ENCODE peak calls at places on chromosomes 16 and 17, in six cellular contexts. O is spleen, I is SK-N-MC, D is upper lobe of left lung, T is suprapubic skin, L is transverse colon. R is an unnamed sample. For H3K36me3, the result is how much of the 10 kb centered on the place peaks cover.

GRCh38 chr17:78722101-78722761 is 59.8 kb downstream of the CYTH1 start:
- DNase-seq in O (peak), T (no peak), D (peak), L (peak), I (no peak), R (peak)

GRCh38 chr16:80994451-80994850 is 12.2 kb downstream of the CMC2 start:
- DNase-seq in L (no peak), I (no peak), T (no peak), O (no peak), D (no peak), R (no peak)

GRCh38 chr17:13851889-13852288 is 217.4 kb upstream of the COX10 start:
- DNase-seq in L (no peak), I (no peak), O (no peak), T (no peak), D (no peak), R (no peak)

GRCh38 chr17:6996256-6997111 is 635 bp downstream of the ALOX12 start:
- DNase-seq in D (no peak), L (no peak), T (no peak), I (no peak), O (no peak), R (no peak)

GRCh38 chr16:79301036-79301435 is 299.5 kb downstream of the MAF start:
- DNase-seq in D (no peak), O (no peak), I (no peak), L (no peak), T (no peak), R (no peak)

GRCh38 chr16:52068447-52069074 is 478.4 kb downstream of the TOX3 start:
- DNase-seq in T (no peak), L (peak), I (no peak), O (no peak), D (peak), R (no peak)

GRCh38 chr17:39765159-39765558 is 27.4 kb downstream of the GRB7 start:
- DNase-seq in O (no peak), T (no peak), D (no peak), L (no peak), I (no peak), R (no peak)

GRCh38 chr16:88264641-88265285 is 118.0 kb upstream of the ZNF469 start:
- DNase-seq in L (peak), I (no peak), D (peak), O (peak), T (peak), R (peak)

GRCh38 chr16:72400257-72401078 is 228.5 kb upstream of the PMFBP1 start:
- DNase-seq in I (peak), L (peak), O (no peak), D (peak), T (no peak), R (no peak)

GRCh38 chr16:20415541-20415940 is 6.2 kb downstream of the ACSM5 start:
- DNase-seq in T (no peak), O (no peak), I (no peak), L (no peak), D (no peak), R (no peak)

GRCh38 chr16:30065943-30066881 is 652 bp downstream of the ALDOA start:
- DNase-seq in T (no peak), D (peak), L (peak), O (no peak), I (no peak), R (no peak)

GRCh38 chr17:67128700-67129099 is 84.3 kb downstream of the CACNG1 start:
- DNase-seq in I (no peak), T (no peak), D (no peak), O (no peak), L (no peak), R (no peak)

GRCh38 chr16:10878644-10879498 is 1.9 kb downstream of the CIITA start:
- DNase-seq in T (peak), L (peak), D (peak), I (no peak), O (peak), R (peak)

GRCh38 chr16:59758848-59759247 is 1024.7 kb upstream of the GOT2 start:
- DNase-seq in T (no peak), L (no peak), O (no peak), I (no peak), D (no peak), R (no peak)

GRCh38 chr17:2962729-2963128 is 100.7 kb downstream of the OR1D5 start:
- DNase-seq in L (no peak), O (no peak), T (peak), I (no peak), D (peak), R (no peak)
- H3K27ac ChIP-seq in L (no peak), O (no peak), T (no peak), I (no peak), D (no peak), R (no peak)

GRCh38 chr16:22721497-22722100 is 92.4 kb upstream of the HS3ST2 start:
- DNase-seq in D (no peak), I (no peak), T (no peak), L (no peak), O (no peak), R (no peak)
- H3K36me3 ChIP-seq in D (under half), I (under half), T (under half), L (under half), O (under half), R (under half)

DNA sequence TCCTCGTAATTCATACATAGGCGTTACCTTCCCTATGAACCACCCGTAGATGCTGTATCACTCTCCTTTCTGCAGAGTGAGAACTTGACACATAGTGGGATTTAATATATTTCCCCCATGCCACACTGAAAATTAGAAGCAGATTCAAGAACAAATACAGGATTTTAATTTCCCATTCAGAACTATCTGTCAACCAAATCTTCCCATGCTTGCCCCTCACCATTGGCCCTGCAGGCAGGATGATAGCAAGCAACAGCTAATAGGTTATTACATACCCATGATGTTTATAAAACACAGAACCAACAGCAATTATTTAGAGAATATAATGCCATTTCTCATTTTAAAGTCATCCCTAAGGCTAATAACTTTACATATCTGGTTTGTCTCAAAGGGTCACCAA is 55.0 kb upstream of the GNAO1 start:
- DNase-seq in L (no peak), O (no peak), D (no peak), T (no peak), I (no peak), R (no peak)
- TF ChIP-seq POLR2AphosphoS5 in L (no peak), O (no peak), D (no peak), T (no peak), I (no peak), R (no peak)

GRCh38 chr17:62967111-62967449 is 1.0 kb downstream of the TANC2 start:
- DNase-seq in O (no peak), T (no peak), D (no peak), L (no peak), I (no peak), R (no peak)
- H3K27ac ChIP-seq in O (peak), T (no peak), D (peak), L (peak), I (no peak), R (peak)

R was measured in sigmoid colon.